ENCODE peak calls at places on chromosomes 13 and 19, in seven cellular contexts. O, E, V, M, J, N and L are unnamed samples.

GRCh38 chr19:387777-388176 is 21.2 kb downstream of the C2CD4C start:
- DNase-seq in O (no peak), E (no peak), V (no peak), M (no peak), J (peak), N (no peak), L (no peak)

GRCh38 chr19:35399231-35399630 is 28.4 kb downstream of the GPR42 start:
- DNase-seq in O (no peak), E (no peak), V (no peak), M (no peak), J (no peak), N (no peak), L (no peak)

GRCh38 chr19:29677001-29677781 is 11.9 kb downstream of the PLEKHF1 start:
- DNase-seq in O (peak), E (no peak), V (peak), M (no peak), J (peak), N (no peak), L (no peak)

GRCh38 chr13:25632166-25632888 is 260.6 kb downstream of the ATP8A2 start:
- DNase-seq in O (peak), E (no peak), V (no peak), M (no peak), J (no peak), N (no peak), L (no peak)

GRCh38 chr13:45473627-45474026 is 8.9 kb downstream of the COG3 start:
- DNase-seq in O (peak), E (no peak), V (no peak), M (no peak), J (no peak), N (no peak), L (no peak)

GRCh38 chr13:113764793-113765190 is 5.8 kb downstream of the TMEM255B start:
- DNase-seq in O (no peak), E (no peak), V (no peak), M (no peak), J (no peak), N (no peak), L (no peak)

GRCh38 chr13:95573226-95573625 is 20.7 kb downstream of the CLDN10 start:
- DNase-seq in O (no peak), E (no peak), V (no peak), M (no peak), J (no peak), N (no peak), L (no peak)

GRCh38 chr19:43465468-43466120 is at the start of gene LYPD3:
- DNase-seq in O (peak), E (no peak), V (no peak), M (peak), J (no peak), N (no peak), L (no peak)

GRCh38 chr19:8214802-8215201 is 5.6 kb downstream of the CERS4 start:
- DNase-seq in O (no peak), E (no peak), V (no peak), M (no peak), J (no peak), N (no peak), L (no peak)

GRCh38 chr13:94154362-94154761 is 325.1 kb downstream of the DCT start:
- DNase-seq in O (peak), E (no peak), V (no peak), M (no peak), J (no peak), N (no peak), L (no peak)

GRCh38 chr13:59472134-59472533 is 691.6 kb downstream of the DIAPH3 start:
- DNase-seq in O (no peak), E (no peak), V (no peak), M (no peak), J (no peak), N (no peak), L (no peak)

GRCh38 chr19:9381367-9381785 is 18.6 kb downstream of the ZNF177 start:
- DNase-seq in O (peak), E (no peak), V (no peak), M (no peak), J (no peak), N (no peak), L (no peak)

GRCh38 chr19:16456652-16457194 is 15.0 kb downstream of the EPS15L1 start:
- DNase-seq in O (no peak), E (no peak), V (no peak), M (no peak), J (no peak), N (no peak), L (no peak)

GRCh38 chr19:5632657-5633056 is 9.8 kb downstream of the SAFB start:
- DNase-seq in O (no peak), E (no peak), V (no peak), M (no peak), J (no peak), N (no peak), L (no peak)

GRCh38 chr13:97145057-97145456 is 77.1 kb upstream of the MBNL2 start:
- DNase-seq in O (no peak), E (no peak), V (no peak), M (no peak), J (no peak), N (no peak), L (no peak)

GRCh38 chr19:30667746-30668145 is 295.6 kb downstream of the ZNF536 start:
- DNase-seq in O (no peak), E (no peak), V (no peak), M (no peak), J (no peak), N (no peak), L (no peak)

GRCh38 chr13:100149389-100149788 is 60.5 kb downstream of the PCCA start:
- DNase-seq in O (no peak), E (no peak), V (no peak), M (no peak), J (no peak), N (no peak), L (no peak)

GRCh38 chr19:10552596-10553053 is 8.9 kb downstream of the ATG4D start:
- DNase-seq in O (peak), E (no peak), V (peak), M (no peak), J (no peak), N (no peak), L (peak)

GRCh38 chr13:109255457-109255856 is 530.9 kb downstream of the IRS2 start:
- DNase-seq in O (no peak), E (no peak), V (no peak), M (no peak), J (no peak), N (no peak), L (no peak)

GRCh38 chr13:100176781-100177389 is 88.0 kb downstream of the PCCA start:
- DNase-seq in O (no peak), E (no peak), V (no peak), M (no peak), J (no peak), N (peak), L (peak)

GRCh38 chr19:5749505-5749904 is 29.1 kb downstream of the CATSPERD start:
- DNase-seq in O (no peak), E (no peak), V (no peak), M (no peak), J (no peak), N (no peak), L (no peak)

GRCh38 chr19:51511353-51511752 is 9.8 kb upstream of the SIGLEC12 start:
- DNase-seq in O (peak), E (peak), V (no peak), M (no peak), J (no peak), N (no peak), L (no peak)

GRCh38 chr13:33789757-33790156 is 28.2 kb upstream of the RFC3 start:
- DNase-seq in O (no peak), E (no peak), V (no peak), M (no peak), J (no peak), N (no peak), L (no peak)

GRCh38 chr13:29472317-29472961 is 123.0 kb downstream of the SLC7A1 start:
- DNase-seq in O (peak), E (peak), V (peak), M (no peak), J (no peak), N (no peak), L (peak)

GRCh38 chr19:41398603-41399002 is 985 bp downstream of the BCKDHA start:
- DNase-seq in O (no peak), E (no peak), V (no peak), M (no peak), J (no peak), N (no peak), L (no peak)

GRCh38 chr19:18208098-18208951 is 4.5 kb upstream of the RAB3A start:
- DNase-seq in O (no peak), E (peak), V (peak), M (peak), J (no peak), N (no peak), L (no peak)

GRCh38 chr13:71240906-71241305 is 626.1 kb downstream of the DACH1 start:
- DNase-seq in O (peak), E (no peak), V (no peak), M (no peak), J (no peak), N (no peak), L (no peak)

GRCh38 chr13:22837980-22838615 is 342.7 kb upstream of the SGCG start:
- DNase-seq in O (no peak), E (no peak), V (no peak), M (peak), J (peak), N (no peak), L (no peak)

GRCh38 chr19:3365447-3366103 is 808 bp upstream of the NFIC start:
- DNase-seq in O (peak), E (no peak), V (no peak), M (peak), J (no peak), N (no peak), L (no peak)

GRCh38 chr19:11234486-11235075 is 4.8 kb upstream of the ANGPTL8 start:
- DNase-seq in O (peak), E (no peak), V (no peak), M (no peak), J (no peak), N (no peak), L (no peak)

GRCh38 chr13:24215732-24216131 is 55.2 kb downstream of the SPATA13 start:
- DNase-seq in O (peak), E (no peak), V (no peak), M (no peak), J (no peak), N (peak), L (no peak)

GRCh38 chr13:38369058-38369457 is 19.4 kb downstream of the UFM1 start:
- DNase-seq in O (peak), E (no peak), V (no peak), M (no peak), J (no peak), N (no peak), L (no peak)

GRCh38 chr19:18961767-18962423 is 20.9 kb upstream of the HOMER3 start:
- DNase-seq in O (peak), E (no peak), V (peak), M (no peak), J (no peak), N (no peak), L (no peak)

GRCh38 chr13:39887424-39887823 is 232.0 kb downstream of the COG6 start:
- DNase-seq in O (no peak), E (no peak), V (no peak), M (no peak), J (no peak), N (no peak), L (no peak)